ENCODE peak calls at places on chromosomes 2 and 18, in five cellular contexts. R, W, D, C and Z are unnamed samples.

GRCh38 chr2:72081450-72081849 is 66.2 kb downstream of the CYP26B1 start:
- DNase-seq in R (no peak), W (no peak), D (no peak), C (no peak), Z (no peak)

GRCh38 chr2:85178154-85178553 is 45.0 kb downstream of the TCF7L1 start:
- DNase-seq in R (no peak), W (no peak), D (no peak), C (no peak), Z (no peak)

GRCh38 chr2:112827786-112828185 is 8.8 kb downstream of the IL1B start:
- DNase-seq in R (no peak), W (no peak), D (no peak), C (no peak), Z (no peak)

GRCh38 chr18:7567487-7568425 is 640 bp downstream of the PTPRM start:
- DNase-seq in R (peak), W (no peak), D (peak), C (no peak), Z (no peak)

GRCh38 chr2:8202139-8202538 is 479.7 kb upstream of the ID2 start:
- DNase-seq in R (no peak), W (no peak), D (no peak), C (peak), Z (no peak)

GRCh38 chr2:10716581-10716980 is 4.8 kb upstream of the ATP6V1C2 start:
- DNase-seq in R (no peak), W (no peak), D (no peak), C (no peak), Z (no peak)

GRCh38 chr18:22428672-22429071 is 11.0 kb upstream of the CTAGE1 start:
- DNase-seq in R (no peak), W (no peak), D (no peak), C (no peak), Z (no peak)

GRCh38 chr2:46134531-46135229 is 162.5 kb upstream of the EPAS1 start:
- DNase-seq in R (peak), W (no peak), D (peak), C (no peak), Z (no peak)

GRCh38 chr2:160309585-160309984 is 109.5 kb upstream of the ITGB6 start:
- DNase-seq in R (no peak), W (no peak), D (no peak), C (no peak), Z (no peak)

GRCh38 chr2:102803041-102803896 is 41.4 kb downstream of the TMEM182 start:
- DNase-seq in R (no peak), W (no peak), D (no peak), C (no peak), Z (no peak)

GRCh38 chr2:119259296-119259860 is 35.7 kb downstream of the STEAP3 start:
- DNase-seq in R (no peak), W (no peak), D (no peak), C (no peak), Z (no peak)

GRCh38 chr2:236014408-236015131 is 153.6 kb downstream of the GBX2 start:
- DNase-seq in R (no peak), W (no peak), D (no peak), C (no peak), Z (peak)
- H3K4me3 ChIP-seq in R (no peak), W (no peak), D (no peak), C (no peak), Z (no peak)

GRCh38 chr2:60555066-60555793 is 1.8 kb upstream of the BCL11A start:
- DNase-seq in R (peak), W (peak), D (peak), C (peak), Z (no peak)
- H3K27ac ChIP-seq in R (no peak), W (no peak), D (peak), C (peak), Z (no peak)

GRCh38 chr18:54277899-54278298 is 8.6 kb downstream of the POLI start:
- DNase-seq in R (no peak), W (no peak), D (no peak), C (peak), Z (no peak)
- H3K4me3 ChIP-seq in R (no peak), W (no peak), D (no peak), C (no peak), Z (no peak)

DNA sequence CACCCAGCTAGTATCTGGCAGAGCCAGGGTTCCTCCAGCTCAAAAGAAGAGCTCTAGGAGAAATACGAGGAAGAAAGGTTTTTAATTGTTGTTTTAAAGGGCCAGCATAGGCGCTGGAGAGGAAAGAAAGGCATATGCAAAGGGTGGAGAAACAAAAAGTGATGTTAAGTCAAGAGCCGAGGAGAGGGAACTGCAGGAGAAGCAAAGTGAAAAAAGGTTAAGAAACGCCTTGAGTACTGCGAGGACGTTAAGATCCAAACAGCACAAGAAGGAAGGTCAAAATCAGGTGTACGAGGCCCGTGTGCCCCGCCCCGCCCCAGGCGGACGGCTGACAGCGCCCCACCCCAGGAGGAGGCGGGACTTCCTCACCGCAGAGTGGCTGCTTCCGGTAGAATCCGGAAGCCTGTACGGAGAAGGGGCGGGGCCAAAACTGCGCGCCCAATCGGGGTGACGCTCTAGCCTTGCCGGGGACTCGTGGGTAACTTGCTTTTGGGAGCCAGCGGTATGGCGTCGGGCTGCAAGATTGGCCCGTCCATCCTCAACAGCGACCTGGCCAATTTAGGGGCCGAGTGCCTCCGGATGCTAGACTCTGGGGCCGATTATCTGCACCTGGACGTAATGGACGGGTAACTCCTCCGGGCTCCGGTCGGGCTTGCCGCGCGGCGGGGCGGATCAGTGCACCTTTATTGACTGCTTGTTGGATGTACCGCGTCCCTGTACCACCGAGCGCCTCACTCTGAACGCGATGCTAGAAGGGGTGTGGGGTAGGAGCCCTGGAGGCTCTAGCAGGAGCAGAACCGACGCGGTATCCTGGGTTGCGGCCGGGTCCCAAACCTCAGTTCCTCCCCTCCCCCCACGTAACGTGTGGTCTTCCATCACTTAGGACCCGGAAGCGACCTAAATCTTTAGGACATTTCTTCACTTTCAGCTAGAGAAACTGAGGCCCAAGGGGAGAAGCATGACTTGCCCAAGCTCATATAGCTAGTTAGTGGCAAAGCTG is at the start of gene RPE:
- DNase-seq in R (peak), W (peak), D (peak), C (peak), Z (peak)
- H3K27ac ChIP-seq in R (peak), W (peak), D (peak), C (peak), Z (no peak)